ENCODE peak calls at places on chromosomes 7 and 10, in eight cellular contexts. D, U, V, Q, E, C, A and I are unnamed samples.

GRCh38 chr7:102814025-102814471 is 65.2 kb downstream of the FAM185A start:
- DNase-seq in U (no peak), Q (no peak), A (no peak), E (no peak), D (no peak), V (no peak), C (no peak), I (no peak)

GRCh38 chr7:118026791-118027190 is 153.6 kb upstream of the CTTNBP2 start:
- DNase-seq in E (no peak), V (no peak), C (no peak), A (no peak), D (no peak), Q (no peak), U (no peak), I (no peak)

GRCh38 chr10:123140164-123140982 is 4.6 kb downstream of the HMX3 start:
- DNase-seq in U (peak; percentile 17), D (no peak), A (no peak), C (no peak), E (no peak), Q (no peak), V (no peak), I (no peak)

GRCh38 chr7:27130540-27131389 is at the start of gene HOXA4:
- DNase-seq in C (peak; percentile 96), A (peak; percentile 95), Q (peak; percentile 83), V (peak; percentile 94), E (peak; percentile 45), D (peak; percentile 56), U (peak; percentile 81), I (peak; percentile 69)

GRCh38 chr10:26441491-26442214 is 3.5 kb downstream of the APBB1IP start:
- DNase-seq in E (no peak), V (no peak), Q (no peak), A (no peak), C (no peak), U (no peak), D (no peak), I (no peak)

GRCh38 chr10:77532068-77532467 is 105.5 kb downstream of the KCNMA1 start:
- DNase-seq in U (no peak), E (no peak), C (no peak), Q (no peak), A (no peak), D (no peak), V (no peak), I (no peak)

GRCh38 chr7:5086256-5086655 is 40.6 kb downstream of the RBAK start:
- DNase-seq in A (no peak), U (no peak), Q (no peak), V (no peak), E (no peak), C (no peak), D (no peak), I (no peak)

GRCh38 chr10:125538947-125539649 is 143.9 kb downstream of the TEX36 start:
- DNase-seq in A (no peak), E (no peak), U (no peak), D (no peak), V (peak; percentile 79), C (peak; percentile 87), Q (peak; percentile 36), I (peak; percentile 82)

GRCh38 chr7:138556771-138557484 is 96.9 kb downstream of the TRIM24 start:
- DNase-seq in C (no peak), E (no peak), Q (no peak), U (no peak), D (no peak), A (no peak), V (no peak), I (no peak)

GRCh38 chr10:86770412-86770960 is 14.1 kb downstream of the BMPR1A start:
- DNase-seq in V (no peak), A (peak; percentile 21), Q (no peak), U (no peak), E (no peak), D (no peak), C (no peak), I (no peak)

GRCh38 chr10:122514045-122514840 is 46.3 kb upstream of the DMBT1 start:
- DNase-seq in V (no peak), E (no peak), A (peak; percentile 48), C (no peak), Q (no peak), U (no peak), D (no peak), I (no peak)

GRCh38 chr7:50653997-50654425 is 88.8 kb upstream of the DDC start:
- DNase-seq in D (no peak), A (no peak), E (no peak), V (no peak), C (peak; percentile 51), Q (peak; percentile 80), U (no peak), I (peak; percentile 31)